ENCODE peak calls at places on chromosomes 11 and 22, in seven cellular contexts. X is Kasumi-1; J is HT1080; I is fibroblast of pulmonary artery; Z is activated T-helper 1 cell treated with Interleukin-2 at 50 U/mL for 16 hours; A is activated CD4-positive, alpha-beta T cell treated with anti-CD3 and anti-CD28 coated beads for 4 hours; R is NCI-H187. C is an unnamed sample.

GRCh38 chr11:33670250-33671011 is 30.2 kb downstream of the C11orf91 start:
- DNase-seq in Z (no peak), J (peak; percentile 92), A (no peak), I (peak; percentile 42), R (no peak), X (no peak), C (no peak)

GRCh38 chr22:20435436-20436308 is 2.0 kb downstream of the SCARF2 start:
- DNase-seq in J (no peak), Z (no peak), R (no peak), A (no peak), X (no peak), I (no peak), C (no peak)

GRCh38 chr11:72752088-72752914 is at the start of gene ARAP1:
- DNase-seq in A (peak; percentile 75), I (peak; percentile 67), X (peak; percentile 71), J (peak; percentile 98), Z (peak; percentile 76), R (peak; percentile 51), C (peak; percentile 60)

GRCh38 chr22:22799561-22799960 is 88.1 kb upstream of the IGLL5 start:
- DNase-seq in X (no peak), J (no peak), A (no peak), I (no peak), R (no peak), Z (no peak), C (no peak)

GRCh38 chr11:116690623-116691022 is 82.2 kb downstream of the BUD13 start:
- DNase-seq in Z (no peak), A (no peak), J (no peak), I (no peak), R (no peak), X (no peak), C (no peak)

GRCh38 chr22:50250555-50251471 is at the start of gene HDAC10:
- DNase-seq in J (peak; percentile 75), R (no peak), Z (peak; percentile 72), I (peak; percentile 73), A (peak; percentile 77), X (peak; percentile 69), C (peak; percentile 81)

GRCh38 chr22:22693531-22693884 is 49.1 kb downstream of the GGTLC2 start:
- DNase-seq in R (no peak), Z (no peak), X (no peak), I (no peak), J (no peak), A (no peak), C (no peak)

GRCh38 chr11:60887531-60887930 is 18.9 kb downstream of the PRPF19 start:
- DNase-seq in R (peak; percentile 2), J (peak; percentile 49), A (peak; percentile 11), I (peak; percentile 73), X (peak; percentile 44), Z (no peak), C (peak; percentile 49)

GRCh38 chr11:30876228-30876627 is 290.1 kb upstream of the MPPED2 start:
- DNase-seq in A (no peak), R (no peak), J (no peak), I (no peak), X (no peak), Z (no peak), C (no peak)

GRCh38 chr22:19713650-19714319 is 518 bp upstream of the SEPTIN5 start:
- DNase-seq in R (no peak), J (no peak), I (no peak), X (no peak), A (no peak), Z (no peak), C (no peak)

GRCh38 chr11:93444671-93445073 is 98.5 kb downstream of the SMCO4 start:
- DNase-seq in Z (no peak), A (peak; percentile 7), J (peak; percentile 77), X (no peak), R (peak; percentile 74), I (peak; percentile 42), C (no peak)

GRCh38 chr11:85795712-85796487 is 15.0 kb downstream of the SYTL2 start:
- DNase-seq in I (no peak), R (no peak), J (peak; percentile 28), Z (no peak), X (no peak), A (no peak), C (no peak)

GRCh38 chr22:42202669-42203068 is 67.8 kb downstream of the TCF20 start:
- DNase-seq in I (peak; percentile 30), X (peak; percentile 75), A (peak; percentile 48), R (no peak), Z (peak; percentile 24), J (peak; percentile 25), C (peak; percentile 30)

GRCh38 chr22:39308614-39309363 is 10.6 kb downstream of the RPL3 start:
- DNase-seq in A (no peak), J (peak; percentile 93), R (no peak), I (peak; percentile 96), X (no peak), Z (no peak), C (no peak)

GRCh38 chr11:64608636-64609035 is 17.6 kb downstream of the SLC22A12 start:
- DNase-seq in J (no peak), X (no peak), A (no peak), I (no peak), Z (no peak), R (no peak), C (no peak)

GRCh38 chr11:82937554-82937953 is 36.0 kb downstream of the DDIAS start:
- DNase-seq in J (no peak), R (no peak), A (no peak), X (no peak), Z (no peak), I (no peak), C (no peak)

GRCh38 chr11:116193321-116194114 is 579.3 kb downstream of the BUD13 start:
- DNase-seq in J (peak; percentile 13), I (peak; percentile 55), R (no peak), X (no peak), Z (no peak), A (no peak), C (no peak)

GRCh38 chr11:124193221-124193945 is 10.2 kb downstream of the OR10D3 start:
- DNase-seq in Z (no peak), A (no peak), J (no peak), R (no peak), X (no peak), I (no peak), C (no peak)

GRCh38 chr11:3614742-3615171 is 27.0 kb downstream of the ART5 start:
- DNase-seq in R (no peak), I (no peak), J (no peak), A (peak; percentile 46), Z (peak; percentile 2), X (peak; percentile 75), C (peak; percentile 67)

GRCh38 chr11:129131361-129131760 is 60.8 kb downstream of the ARHGAP32 start:
- DNase-seq in J (no peak), I (no peak), A (no peak), X (no peak), R (no peak), Z (no peak), C (no peak)

GRCh38 chr22:49995413-49996191 is 17.0 kb downstream of the IL17REL start:
- DNase-seq in A (no peak), Z (no peak), R (no peak), X (no peak), I (no peak), J (no peak), C (no peak)

GRCh38 chr11:40186401-40187091 is 1272.9 kb downstream of the LRRC4C start:
- DNase-seq in A (no peak), J (peak; percentile 38), X (no peak), I (no peak), Z (no peak), R (no peak), C (no peak)

GRCh38 chr11:68819362-68819761 is 22.4 kb downstream of the CPT1A start:
- DNase-seq in A (no peak), Z (no peak), J (no peak), R (no peak), I (no peak), X (no peak), C (no peak)

GRCh38 chr11:27865105-27865504 is 164.8 kb upstream of the BDNF start:
- DNase-seq in X (no peak), R (no peak), J (no peak), Z (no peak), I (no peak), A (no peak), C (no peak)